ENCODE peak calls at places on chromosomes 6 and 20, in five cellular contexts. One of them, this sample, is unnamed.

GRCh38 chr6:2132911-2133310 is 112.5 kb downstream of the GMDS start:
- DNase-seq in hippocampal formation: no peak
- DNase-seq in Calu3: no peak
- DNase-seq in stimulated activated CD4-positive, alpha-beta T cell treated with anti-CD3 and anti-CD28 coated beads, Interleukin-4, amount 100 ng/mL, for 48 hours: no peak
- DNase-seq in EH: no peak
- DNase-seq in this sample: no peak

GRCh38 chr6:7107578-7108195 is at the start of gene RREB1:
- DNase-seq in hippocampal formation: peak; percentile 25
- DNase-seq in Calu3: peak; percentile 44
- DNase-seq in stimulated activated CD4-positive, alpha-beta T cell treated with anti-CD3 and anti-CD28 coated beads, Interleukin-4, amount 100 ng/mL, for 48 hours: peak; percentile 44
- DNase-seq in EH: peak; percentile 70
- DNase-seq in this sample: peak; percentile 43

GRCh38 chr6:27547157-27548075 is 74.5 kb upstream of the ZNF184 start:
- DNase-seq in hippocampal formation: no peak
- DNase-seq in Calu3: peak; percentile 81
- DNase-seq in stimulated activated CD4-positive, alpha-beta T cell treated with anti-CD3 and anti-CD28 coated beads, Interleukin-4, amount 100 ng/mL, for 48 hours: peak; percentile 32
- DNase-seq in EH: peak; percentile 58
- DNase-seq in this sample: peak; percentile 3

GRCh38 chr6:161111256-161111655 is 119.7 kb downstream of the MAP3K4 start:
- DNase-seq in hippocampal formation: no peak
- DNase-seq in Calu3: no peak
- DNase-seq in stimulated activated CD4-positive, alpha-beta T cell treated with anti-CD3 and anti-CD28 coated beads, Interleukin-4, amount 100 ng/mL, for 48 hours: no peak
- DNase-seq in EH: no peak
- DNase-seq in this sample: no peak

GRCh38 chr6:144447487-144447886 is 162.4 kb downstream of the UTRN start:
- DNase-seq in hippocampal formation: no peak
- DNase-seq in Calu3: no peak
- DNase-seq in stimulated activated CD4-positive, alpha-beta T cell treated with anti-CD3 and anti-CD28 coated beads, Interleukin-4, amount 100 ng/mL, for 48 hours: no peak
- DNase-seq in EH: peak; percentile 76
- DNase-seq in this sample: no peak

GRCh38 chr20:43669332-43669731 is 2.4 kb downstream of the MYBL2 start:
- DNase-seq in hippocampal formation: no peak
- DNase-seq in Calu3: peak; percentile 84
- DNase-seq in stimulated activated CD4-positive, alpha-beta T cell treated with anti-CD3 and anti-CD28 coated beads, Interleukin-4, amount 100 ng/mL, for 48 hours: no peak
- DNase-seq in EH: peak; percentile 63
- DNase-seq in this sample: no peak

GRCh38 chr6:154358019-154358545 is 1.5 kb upstream of the IPCEF1 start:
- DNase-seq in hippocampal formation: no peak
- DNase-seq in Calu3: no peak
- DNase-seq in stimulated activated CD4-positive, alpha-beta T cell treated with anti-CD3 and anti-CD28 coated beads, Interleukin-4, amount 100 ng/mL, for 48 hours: no peak
- DNase-seq in EH: no peak
- DNase-seq in this sample: no peak

GRCh38 chr20:57746832-57747404 is 37.1 kb upstream of the PMEPA1 start:
- DNase-seq in hippocampal formation: no peak
- DNase-seq in Calu3: no peak
- DNase-seq in stimulated activated CD4-positive, alpha-beta T cell treated with anti-CD3 and anti-CD28 coated beads, Interleukin-4, amount 100 ng/mL, for 48 hours: no peak
- DNase-seq in EH: peak; percentile 5
- DNase-seq in this sample: no peak

GRCh38 chr6:166542580-166542912 is 43.9 kb downstream of the RAMACL start:
- DNase-seq in hippocampal formation: no peak
- DNase-seq in Calu3: peak; percentile 54
- DNase-seq in stimulated activated CD4-positive, alpha-beta T cell treated with anti-CD3 and anti-CD28 coated beads, Interleukin-4, amount 100 ng/mL, for 48 hours: no peak
- DNase-seq in EH: peak; percentile 17
- DNase-seq in this sample: no peak

GRCh38 chr6:29483186-29483585 is 4.6 kb downstream of the MAS1L start:
- DNase-seq in hippocampal formation: no peak
- DNase-seq in Calu3: no peak
- DNase-seq in stimulated activated CD4-positive, alpha-beta T cell treated with anti-CD3 and anti-CD28 coated beads, Interleukin-4, amount 100 ng/mL, for 48 hours: no peak
- DNase-seq in EH: no peak
- DNase-seq in this sample: no peak